ENCODE peak calls at places on chromosomes 4 and X, in six cellular contexts. One of them, this sample, is unnamed.

GRCh38 chr4:151325320-151326246 is at the start of gene SH3D19:
- DNase-seq in K562: no peak
- DNase-seq in neuronal stem cell: peak; percentile 57
- DNase-seq in IMR-90: peak; percentile 19
- DNase-seq in hepatocyte: peak; percentile 87
- DNase-seq in GM23248: peak; percentile 67
- DNase-seq in this sample: peak; percentile 30

GRCh38 chr4:2830632-2831610 is 12.7 kb upstream of the ADD1 start:
- DNase-seq in K562: no peak
- DNase-seq in neuronal stem cell: no peak
- DNase-seq in IMR-90: no peak
- DNase-seq in hepatocyte: no peak
- DNase-seq in GM23248: no peak
- DNase-seq in this sample: no peak

GRCh38 chr4:89836031-89836777 is 757 bp downstream of the SNCA start:
- DNase-seq in K562: peak; percentile 50
- DNase-seq in neuronal stem cell: peak; percentile 27
- DNase-seq in IMR-90: no peak
- DNase-seq in hepatocyte: peak; percentile 5
- DNase-seq in GM23248: peak; percentile 3
- DNase-seq in this sample: no peak

GRCh38 chrX:37599735-37600134 is 28.3 kb downstream of the LANCL3 start:
- DNase-seq in K562: no peak
- DNase-seq in neuronal stem cell: no peak
- DNase-seq in IMR-90: no peak
- DNase-seq in hepatocyte: no peak
- DNase-seq in GM23248: no peak
- DNase-seq in this sample: no peak

GRCh38 chr4:7842384-7843279 is 97.0 kb downstream of the AFAP1 start:
- DNase-seq in K562: no peak
- DNase-seq in neuronal stem cell: no peak
- DNase-seq in IMR-90: peak; percentile 99
- DNase-seq in hepatocyte: peak; percentile 65
- DNase-seq in GM23248: peak; percentile 96
- DNase-seq in this sample: peak; percentile 89

GRCh38 chrX:100745806-100746537 is 14.1 kb upstream of the SYTL4 start:
- DNase-seq in K562: peak; percentile 11
- DNase-seq in neuronal stem cell: no peak
- DNase-seq in IMR-90: no peak
- DNase-seq in hepatocyte: no peak
- DNase-seq in GM23248: no peak
- DNase-seq in this sample: no peak

GRCh38 chr4:124432500-124432899 is 280.0 kb downstream of the ANKRD50 start:
- DNase-seq in K562: no peak
- DNase-seq in neuronal stem cell: no peak
- DNase-seq in IMR-90: peak; percentile 27
- DNase-seq in hepatocyte: no peak
- DNase-seq in GM23248: peak; percentile 37
- DNase-seq in this sample: no peak

GRCh38 chr4:8347660-8348059 is 78.1 kb downstream of the HTRA3 start:
- DNase-seq in K562: no peak
- DNase-seq in neuronal stem cell: no peak
- DNase-seq in IMR-90: no peak
- DNase-seq in hepatocyte: no peak
- DNase-seq in GM23248: no peak
- DNase-seq in this sample: no peak

GRCh38 chrX:39900788-39901170 is 197.0 kb downstream of the BCOR start:
- DNase-seq in K562: no peak
- DNase-seq in neuronal stem cell: no peak
- DNase-seq in IMR-90: no peak
- DNase-seq in hepatocyte: no peak
- DNase-seq in GM23248: peak; percentile 30
- DNase-seq in this sample: no peak

GRCh38 chr4:102503301-102503746 is 2.2 kb downstream of the NFKB1 start:
- DNase-seq in K562: peak; percentile 33
- DNase-seq in neuronal stem cell: no peak
- DNase-seq in IMR-90: no peak
- DNase-seq in hepatocyte: no peak
- DNase-seq in GM23248: no peak
- DNase-seq in this sample: no peak

GRCh38 chr4:158588777-158589176 is 67.1 kb downstream of the RXFP1 start:
- DNase-seq in K562: no peak
- DNase-seq in neuronal stem cell: no peak
- DNase-seq in IMR-90: no peak
- DNase-seq in hepatocyte: no peak
- DNase-seq in GM23248: no peak
- DNase-seq in this sample: no peak

DNA sequence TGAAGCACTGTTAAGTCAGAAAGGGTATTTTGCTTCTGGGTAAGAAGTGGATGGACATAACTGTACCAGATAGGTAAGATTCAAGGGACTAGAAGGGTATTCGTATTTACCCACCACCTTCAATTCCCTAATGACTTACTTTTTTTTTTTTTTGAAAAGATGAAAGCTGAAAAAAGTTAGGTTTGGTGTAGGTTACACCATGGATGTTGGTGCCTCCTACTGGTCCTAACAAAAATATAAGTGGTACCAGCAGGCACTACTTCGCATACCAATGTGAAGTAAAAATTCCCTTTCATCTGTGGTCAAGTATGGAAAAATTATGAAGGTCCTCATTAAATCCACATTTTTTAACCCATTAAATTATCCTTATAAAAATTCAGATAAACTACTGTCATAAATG is 7.2 kb downstream of the ANKRD17 start:
- DNase-seq in K562: no peak
- DNase-seq in neuronal stem cell: no peak
- DNase-seq in IMR-90: no peak
- DNase-seq in hepatocyte: no peak
- DNase-seq in GM23248: peak; percentile 61
- DNase-seq in this sample: no peak
- H3K4me1 ChIP-seq in K562: peaks cover 3% of the 10 kb centered on the region
- H3K4me1 ChIP-seq in neuronal stem cell: no peaks in the 10 kb centered on the region
- H3K4me1 ChIP-seq in IMR-90: no peaks in the 10 kb centered on the region
- H3K4me1 ChIP-seq in hepatocyte: peaks cover 21% of the 10 kb centered on the region
- H3K4me1 ChIP-seq in GM23248: peaks cover 41% of the 10 kb centered on the region
- H3K4me1 ChIP-seq in this sample: peaks cover 4% of the 10 kb centered on the region

GRCh38 chr4:83024233-83024632 is 10.8 kb upstream of the COPS4 start:
- DNase-seq in K562: no peak
- DNase-seq in neuronal stem cell: no peak
- DNase-seq in IMR-90: no peak
- DNase-seq in hepatocyte: no peak
- DNase-seq in GM23248: peak; percentile 7
- DNase-seq in this sample: no peak

GRCh38 chr4:83022724-83023427 is 12.1 kb upstream of the COPS4 start:
- DNase-seq in K562: no peak
- DNase-seq in neuronal stem cell: no peak
- DNase-seq in IMR-90: peak; percentile 76
- DNase-seq in hepatocyte: no peak
- DNase-seq in GM23248: peak; percentile 87
- DNase-seq in this sample: no peak

GRCh38 chr4:83025563-83025962 is 9.4 kb upstream of the COPS4 start:
- DNase-seq in K562: peak; percentile 40
- DNase-seq in neuronal stem cell: no peak
- DNase-seq in IMR-90: no peak
- DNase-seq in hepatocyte: no peak
- DNase-seq in GM23248: no peak
- DNase-seq in this sample: no peak

GRCh38 chr4:83019794-83020497 is 9.3 kb upstream of the LIN54 start:
- DNase-seq in K562: peak; percentile 77
- DNase-seq in neuronal stem cell: no peak
- DNase-seq in IMR-90: no peak
- DNase-seq in hepatocyte: no peak
- DNase-seq in GM23248: no peak
- DNase-seq in this sample: no peak
- H2AFZ ChIP-seq in K562: peak overlapping the region; percentile 49
- H2AFZ ChIP-seq in neuronal stem cell: no peak overlapping the region
- H2AFZ ChIP-seq in IMR-90: no peak overlapping the region
- H2AFZ ChIP-seq in hepatocyte: no peak overlapping the region
- H2AFZ ChIP-seq in GM23248: no peak overlapping the region
- H2AFZ ChIP-seq in this sample: no peak overlapping the region

GRCh38 chr4:169251291-169252235 is 19.2 kb downstream of the SH3RF1 start:
- DNase-seq in K562: no peak
- DNase-seq in neuronal stem cell: no peak
- DNase-seq in IMR-90: no peak
- DNase-seq in hepatocyte: peak; percentile 64
- DNase-seq in GM23248: no peak
- DNase-seq in this sample: no peak
- H3K4me1 ChIP-seq in K562: no peaks in the 10 kb centered on the region
- H3K4me1 ChIP-seq in neuronal stem cell: peaks cover 12% of the 10 kb centered on the region
- H3K4me1 ChIP-seq in IMR-90: peaks cover 27% of the 10 kb centered on the region
- H3K4me1 ChIP-seq in hepatocyte: peaks cover 55% of the 10 kb centered on the region
- H3K4me1 ChIP-seq in GM23248: peaks cover 79% of the 10 kb centered on the region
- H3K4me1 ChIP-seq in this sample: peaks cover 50% of the 10 kb centered on the region

GRCh38 chr4:133146574-133147198 is 2.4 kb upstream of the PCDH10 start:
- DNase-seq in K562: peak; percentile 46
- DNase-seq in neuronal stem cell: peak; percentile 69
- DNase-seq in IMR-90: peak; percentile 40
- DNase-seq in hepatocyte: peak; percentile 69
- DNase-seq in GM23248: peak; percentile 73
- DNase-seq in this sample: no peak

GRCh38 chr4:133146192-133146573 is 2.9 kb upstream of the PCDH10 start:
- DNase-seq in K562: no peak
- DNase-seq in neuronal stem cell: no peak
- DNase-seq in IMR-90: no peak
- DNase-seq in hepatocyte: no peak
- DNase-seq in GM23248: no peak
- DNase-seq in this sample: no peak

GRCh38 chr4:133145241-133145640 is 3.9 kb upstream of the PCDH10 start:
- DNase-seq in K562: no peak
- DNase-seq in neuronal stem cell: no peak
- DNase-seq in IMR-90: no peak
- DNase-seq in hepatocyte: no peak
- DNase-seq in GM23248: no peak
- DNase-seq in this sample: no peak

GRCh38 chr4:133147365-133147821 is 1.7 kb upstream of the PCDH10 start:
- DNase-seq in K562: no peak
- DNase-seq in neuronal stem cell: no peak
- DNase-seq in IMR-90: no peak
- DNase-seq in hepatocyte: peak; percentile 10
- DNase-seq in GM23248: no peak
- DNase-seq in this sample: no peak

DNA sequence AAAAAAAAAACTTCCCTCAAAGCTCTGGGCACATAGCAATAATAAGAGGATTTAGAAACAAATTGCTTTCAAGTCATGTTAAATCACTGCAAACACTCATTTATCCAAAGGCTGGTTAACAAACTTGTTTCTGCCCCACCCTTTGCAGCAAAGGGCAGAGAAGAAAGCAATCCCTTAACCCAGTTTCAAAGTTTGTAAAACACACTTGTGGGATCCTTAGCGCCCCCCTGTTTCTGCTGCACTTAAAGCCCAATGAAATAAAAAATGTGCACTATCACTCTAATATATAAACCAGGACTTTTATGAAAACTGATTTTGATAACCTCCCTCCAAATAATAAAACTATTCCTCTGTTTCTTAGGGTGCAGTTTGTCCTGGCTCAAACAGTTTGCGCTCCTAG is 3.3 kb upstream of the PCDH10 start:
- DNase-seq in K562: no peak
- DNase-seq in neuronal stem cell: no peak
- DNase-seq in IMR-90: no peak
- DNase-seq in hepatocyte: no peak
- DNase-seq in GM23248: no peak
- DNase-seq in this sample: no peak
- H2AFZ ChIP-seq in K562: no peak overlapping the region
- H2AFZ ChIP-seq in neuronal stem cell: peak overlapping the region; percentile 79
- H2AFZ ChIP-seq in IMR-90: no peak overlapping the region
- H2AFZ ChIP-seq in hepatocyte: peak overlapping the region; percentile 41
- H2AFZ ChIP-seq in GM23248: no peak overlapping the region
- H2AFZ ChIP-seq in this sample: no peak overlapping the region

GRCh38 chrX:129724767-129725166 is 14.0 kb upstream of the XPNPEP2 start:
- DNase-seq in K562: peak; percentile 46
- DNase-seq in neuronal stem cell: no peak
- DNase-seq in IMR-90: no peak
- DNase-seq in hepatocyte: no peak
- DNase-seq in GM23248: no peak
- DNase-seq in this sample: no peak
- H3K4me1 ChIP-seq in K562: peaks cover 6% of the 10 kb centered on the region
- H3K4me1 ChIP-seq in neuronal stem cell: no peaks in the 10 kb centered on the region
- H3K4me1 ChIP-seq in IMR-90: no peaks in the 10 kb centered on the region
- H3K4me1 ChIP-seq in hepatocyte: no peaks in the 10 kb centered on the region
- H3K4me1 ChIP-seq in GM23248: no peaks in the 10 kb centered on the region
- H3K4me1 ChIP-seq in this sample: no peaks in the 10 kb centered on the region

GRCh38 chr4:173609158-173609557 is 79.1 kb upstream of the HAND2 start:
- DNase-seq in K562: no peak
- DNase-seq in neuronal stem cell: no peak
- DNase-seq in IMR-90: no peak
- DNase-seq in hepatocyte: no peak
- DNase-seq in GM23248: no peak
- DNase-seq in this sample: no peak
- H2AFZ ChIP-seq in K562: peak overlapping the region; percentile 94
- H2AFZ ChIP-seq in neuronal stem cell: peak overlapping the region; percentile 78
- H2AFZ ChIP-seq in IMR-90: no peak overlapping the region
- H2AFZ ChIP-seq in hepatocyte: no peak overlapping the region
- H2AFZ ChIP-seq in GM23248: no peak overlapping the region
- H2AFZ ChIP-seq in this sample: no peak overlapping the region

DNA sequence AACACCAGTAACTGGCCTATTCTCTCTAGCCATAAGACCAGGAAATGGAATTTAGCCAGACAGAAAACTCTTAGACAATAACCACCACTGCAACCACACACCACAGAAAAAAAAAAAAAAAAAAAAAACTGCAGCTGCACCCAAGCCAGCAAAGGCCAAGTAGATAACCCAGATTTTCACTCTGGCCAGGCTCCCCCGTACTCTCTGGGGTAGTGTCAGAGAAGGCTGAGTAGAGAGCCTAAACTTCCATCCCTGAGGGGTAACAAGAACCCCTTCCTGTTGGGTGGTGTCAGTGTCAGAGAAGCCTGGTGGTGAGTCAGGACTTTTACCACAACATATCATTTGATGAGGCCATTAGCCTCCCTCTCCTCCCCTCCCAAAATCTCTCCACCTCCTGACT is 5.6 kb upstream of the DLG3 start:
- DNase-seq in K562: no peak
- DNase-seq in neuronal stem cell: no peak
- DNase-seq in IMR-90: no peak
- DNase-seq in hepatocyte: no peak
- DNase-seq in GM23248: peak; percentile 25
- DNase-seq in this sample: no peak
- H3K4me1 ChIP-seq in K562: peaks cover 7% of the 10 kb centered on the region
- H3K4me1 ChIP-seq in neuronal stem cell: peaks cover 2% of the 10 kb centered on the region
- H3K4me1 ChIP-seq in IMR-90: peaks cover 4% of the 10 kb centered on the region
- H3K4me1 ChIP-seq in hepatocyte: no peaks in the 10 kb centered on the region
- H3K4me1 ChIP-seq in GM23248: peaks cover 5% of the 10 kb centered on the region
- H3K4me1 ChIP-seq in this sample: peaks cover 15% of the 10 kb centered on the region

This sample was measured in keratinocyte.